ENCODE peak calls at places on chromosomes 6 and 20, in ten cellular contexts. U is NCI-H2029 treated with DMSO at 0.1 percent for 48 hours; V is activated T-cell treated with anti-CD3 and anti-CD28 coated beads, Interleukin-2, amount 50 U/mL, for 72 hours; S is bronchial epithelial cell; X is right cardiac atrium; E is breast epithelium; F is nephron progenitor cell; K is stimulated activated CD4-positive, alpha-beta T cell treated with anti-CD3 and anti-CD28 coated beads, Interleukin-2, amount 100 ng/mL, for 24 hours; T is HFFc6; Z is lower lobe of right lung. Y is an unnamed sample.

GRCh38 chr6:8434727-8435092 is 635 bp downstream of the SLC35B3 start:
- DNase-seq in U (peak), V (no peak), S (peak), X (no peak), E (no peak), F (no peak), K (no peak), T (no peak), Z (no peak), Y (no peak)

GRCh38 chr6:85360794-85361642 is 88.9 kb upstream of the NT5E start:
- DNase-seq in U (no peak), V (no peak), S (peak), X (peak), E (peak), F (no peak), K (no peak), T (peak), Z (no peak), Y (peak)

GRCh38 chr6:53300656-53301551 is 47.8 kb downstream of the ELOVL5 start:
- DNase-seq in U (no peak), V (peak), S (no peak), X (peak), E (no peak), F (no peak), K (no peak), T (no peak), Z (peak), Y (peak)

GRCh38 chr6:38391206-38391908 is 248.4 kb downstream of the BTBD9 start:
- DNase-seq in U (no peak), V (no peak), S (peak), X (no peak), E (no peak), F (no peak), K (no peak), T (peak), Z (no peak), Y (no peak)

GRCh38 chr6:31513456-31514165 is 15.2 kb upstream of the MCCD1 start:
- DNase-seq in U (no peak), V (no peak), S (no peak), X (no peak), E (no peak), F (no peak), K (no peak), T (no peak), Z (no peak), Y (no peak)

GRCh38 chr6:69884231-69884630 is 17.9 kb downstream of the COL19A1 start:
- DNase-seq in U (no peak), V (no peak), S (no peak), X (no peak), E (no peak), F (no peak), K (no peak), T (no peak), Z (no peak), Y (no peak)

GRCh38 chr20:58209652-58210397 is 18.6 kb downstream of the ANKRD60 start:
- DNase-seq in U (no peak), V (peak), S (peak), X (peak), E (peak), F (peak), K (peak), T (peak), Z (peak), Y (peak)

GRCh38 chr20:22797103-22797502 is 212.7 kb upstream of the FOXA2 start:
- DNase-seq in U (no peak), V (no peak), S (peak), X (no peak), E (no peak), F (no peak), K (no peak), T (no peak), Z (no peak), Y (no peak)

GRCh38 chr6:41469951-41470340 is 76.2 kb upstream of the FOXP4 start:
- DNase-seq in U (no peak), V (no peak), S (peak), X (no peak), E (no peak), F (no peak), K (peak), T (peak), Z (peak), Y (no peak)

GRCh38 chr6:21023210-21023609 is 489.0 kb downstream of the CDKAL1 start:
- DNase-seq in U (peak), V (no peak), S (no peak), X (no peak), E (no peak), F (no peak), K (no peak), T (no peak), Z (no peak), Y (no peak)

GRCh38 chr6:73585566-73586415 is 65.0 kb upstream of the EEF1A1 start:
- DNase-seq in U (no peak), V (peak), S (peak), X (no peak), E (peak), F (no peak), K (no peak), T (peak), Z (no peak), Y (peak)

GRCh38 chr6:161804804-161805203 is 530.9 kb upstream of the AGPAT4 start:
- DNase-seq in U (no peak), V (no peak), S (no peak), X (no peak), E (no peak), F (no peak), K (no peak), T (no peak), Z (no peak), Y (no peak)

GRCh38 chr6:160500639-160501038 is 152.5 kb downstream of the SLC22A3 start:
- DNase-seq in U (no peak), V (no peak), S (no peak), X (no peak), E (no peak), F (no peak), K (no peak), T (no peak), Z (no peak), Y (no peak)

GRCh38 chr20:16476032-16476431 is 97.2 kb downstream of the KIF16B start:
- DNase-seq in U (peak), V (no peak), S (peak), X (no peak), E (no peak), F (no peak), K (no peak), T (peak), Z (no peak), Y (no peak)

GRCh38 chr6:24951831-24952299 is 16.1 kb upstream of the RIPOR2 start:
- DNase-seq in U (no peak), V (no peak), S (no peak), X (peak), E (no peak), F (no peak), K (no peak), T (no peak), Z (peak), Y (peak)

GRCh38 chr6:51016489-51016888 is 197.8 kb downstream of the TFAP2B start:
- DNase-seq in U (no peak), V (no peak), S (no peak), X (no peak), E (no peak), F (no peak), K (no peak), T (no peak), Z (no peak), Y (no peak)

GRCh38 chr20:19241440-19241839 is 29.0 kb downstream of the SLC24A3 start:
- DNase-seq in U (no peak), V (no peak), S (no peak), X (no peak), E (no peak), F (no peak), K (no peak), T (no peak), Z (no peak), Y (no peak)

GRCh38 chr20:54257090-54257816 is 49.4 kb downstream of the PFDN4 start:
- DNase-seq in U (no peak), V (no peak), S (peak), X (no peak), E (no peak), F (no peak), K (no peak), T (peak), Z (no peak), Y (no peak)

GRCh38 chr6:89310929-89311328 is 4.2 kb downstream of the GABRR2 start:
- DNase-seq in U (no peak), V (no peak), S (no peak), X (no peak), E (no peak), F (no peak), K (no peak), T (peak), Z (no peak), Y (no peak)

Y was measured in adrenal gland.